ENCODE peak calls at places on chromosomes 2 and 18, in six cellular contexts. V is transverse colon; M is CD8-positive, alpha-beta memory T cell; G is hepatocyte; F is body of pancreas; O is esophagus squamous epithelium. D is an unnamed sample.

GRCh38 chr2:163723881-163724280 is 11.9 kb downstream of the FIGN start:
- DNase-seq in V (no peak), M (no peak), G (no peak), F (no peak), O (no peak), D (no peak)

GRCh38 chr2:10378189-10378588 is 69.9 kb downstream of the ODC1 start:
- DNase-seq in V (peak; percentile 51), M (no peak), G (no peak), F (no peak), O (no peak), D (peak; percentile 28)

GRCh38 chr2:52017836-52018235 is 985.9 kb upstream of the NRXN1 start:
- DNase-seq in V (no peak), M (no peak), G (peak; percentile 23), F (no peak), O (no peak), D (no peak)

GRCh38 chr2:220279372-220279771 is 651.9 kb downstream of the SLC4A3 start:
- DNase-seq in V (no peak), M (no peak), G (no peak), F (no peak), O (no peak), D (no peak)

GRCh38 chr2:1032030-1032429 is 81.4 kb downstream of the SNTG2 start:
- DNase-seq in V (no peak), M (no peak), G (no peak), F (no peak), O (no peak), D (no peak)

GRCh38 chr2:70270323-70270722 is 12.4 kb downstream of the PCYOX1 start:
- DNase-seq in V (no peak), M (no peak), G (no peak), F (no peak), O (no peak), D (no peak)

GRCh38 chr18:62587689-62588088 is 64.9 kb downstream of the ZCCHC2 start:
- DNase-seq in V (no peak), M (no peak), G (no peak), F (no peak), O (no peak), D (no peak)

GRCh38 chr2:54483426-54483825 is 27.3 kb downstream of the SPTBN1 start:
- DNase-seq in V (no peak), M (no peak), G (no peak), F (no peak), O (no peak), D (no peak)

GRCh38 chr2:19362652-19363473 is 4.4 kb upstream of the OSR1 start:
- DNase-seq in V (peak; percentile 84), M (peak; percentile 30), G (peak; percentile 90), F (peak; percentile 79), O (no peak), D (peak; percentile 43)

GRCh38 chr2:232485333-232485756 is 2.3 kb downstream of the ECEL1 start:
- DNase-seq in V (no peak), M (no peak), G (no peak), F (no peak), O (no peak), D (no peak)

GRCh38 chr2:164992818-164993217 is 37.5 kb upstream of the SLC38A11 start:
- DNase-seq in V (peak; percentile 52), M (no peak), G (peak; percentile 91), F (peak; percentile 80), O (no peak), D (peak; percentile 33)

GRCh38 chr2:164739966-164740365 is 101.7 kb downstream of the COBLL1 start:
- DNase-seq in V (no peak), M (no peak), G (no peak), F (no peak), O (no peak), D (no peak)

GRCh38 chr2:67234443-67234842 is 162.7 kb upstream of the ETAA1 start:
- DNase-seq in V (no peak), M (no peak), G (peak; percentile 14), F (peak; percentile 58), O (no peak), D (no peak)

GRCh38 chr2:200471324-200471848 is 38.5 kb downstream of the KCTD18 start:
- DNase-seq in V (peak; percentile 28), M (peak; percentile 19), G (peak; percentile 31), F (no peak), O (no peak), D (peak; percentile 41)

GRCh38 chr2:84881581-84882414 is 914 bp upstream of the TRABD2A start:
- DNase-seq in V (peak; percentile 92), M (peak; percentile 71), G (peak; percentile 85), F (peak; percentile 71), O (peak; percentile 28), D (peak; percentile 85)

GRCh38 chr2:84880645-84881521 is at the start of gene TRABD2A:
- DNase-seq in V (peak; percentile 64), M (no peak), G (peak; percentile 34), F (no peak), O (no peak), D (peak; percentile 74)

GRCh38 chr2:84884396-84884795 is 3.5 kb upstream of the TRABD2A start:
- DNase-seq in V (no peak), M (no peak), G (no peak), F (no peak), O (no peak), D (no peak)

GRCh38 chr2:84882775-84883550 is 2.1 kb upstream of the TRABD2A start:
- DNase-seq in V (no peak), M (no peak), G (no peak), F (no peak), O (no peak), D (no peak)

DNA sequence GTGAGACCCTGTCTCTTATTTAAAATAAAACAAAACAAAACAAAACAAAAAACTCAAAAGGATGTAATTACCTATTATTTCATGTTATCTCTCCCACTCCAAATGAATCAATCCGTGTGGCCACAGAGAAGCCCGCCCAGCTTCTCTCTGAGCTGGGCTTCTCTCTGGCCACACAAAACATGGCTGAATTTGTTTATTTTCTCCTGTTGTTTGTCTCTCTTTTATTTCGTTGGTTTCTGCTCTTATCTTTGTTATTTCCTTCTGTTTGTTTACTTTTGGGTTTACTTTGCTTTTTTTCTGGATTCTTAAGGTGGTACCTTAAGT is 1.5 kb upstream of the TRABD2A start:
- DNase-seq in V (no peak), M (no peak), G (no peak), F (no peak), O (no peak), D (no peak)
- H3K4me3 ChIP-seq in V (peak overlapping the region; percentile 73), M (peak overlapping the region; percentile 68), G (no peak overlapping the region), F (no peak overlapping the region), O (peak overlapping the region; percentile 56), D (peak overlapping the region; percentile 93)

GRCh38 chr2:222361787-222362186 is 62.6 kb upstream of the SGPP2 start:
- DNase-seq in V (no peak), M (no peak), G (no peak), F (no peak), O (no peak), D (no peak)

GRCh38 chr2:222360146-222360545 is 61.3 kb upstream of the PAX3 start:
- DNase-seq in V (no peak), M (no peak), G (no peak), F (no peak), O (no peak), D (no peak)

GRCh38 chr2:222360997-222361396 is 62.2 kb upstream of the PAX3 start:
- DNase-seq in V (no peak), M (no peak), G (no peak), F (no peak), O (no peak), D (no peak)

GRCh38 chr2:222357930-222358329 is 59.1 kb upstream of the PAX3 start:
- DNase-seq in V (no peak), M (no peak), G (no peak), F (no peak), O (no peak), D (no peak)

DNA sequence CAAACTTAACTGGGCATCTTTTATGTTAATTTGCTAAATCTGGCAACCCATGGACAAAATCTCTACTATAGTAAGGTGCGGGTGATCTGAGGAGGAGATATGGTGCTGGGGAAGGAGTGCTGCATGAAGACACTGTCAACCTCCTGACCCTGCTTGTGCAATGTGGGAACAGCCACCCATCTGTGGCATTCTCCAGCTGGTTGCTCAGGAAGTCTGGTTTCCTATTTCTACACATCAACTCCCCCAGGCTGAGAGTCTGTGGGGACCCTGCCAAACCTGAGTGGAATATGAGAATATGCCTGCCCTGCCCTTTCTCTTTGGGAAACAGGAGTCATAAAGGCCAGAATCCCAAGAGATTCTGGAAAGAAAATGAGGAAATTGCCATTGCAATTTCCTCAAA is 60.1 kb upstream of the PAX3 start:
- DNase-seq in V (no peak), M (no peak), G (no peak), F (no peak), O (no peak), D (no peak)
- H3K9me3 ChIP-seq in V (no peaks in the 10 kb centered on the region), M (no peaks in the 10 kb centered on the region), G (no peaks in the 10 kb centered on the region), F (no peaks in the 10 kb centered on the region), O (no peaks in the 10 kb centered on the region), D (no peaks in the 10 kb centered on the region)

DNA sequence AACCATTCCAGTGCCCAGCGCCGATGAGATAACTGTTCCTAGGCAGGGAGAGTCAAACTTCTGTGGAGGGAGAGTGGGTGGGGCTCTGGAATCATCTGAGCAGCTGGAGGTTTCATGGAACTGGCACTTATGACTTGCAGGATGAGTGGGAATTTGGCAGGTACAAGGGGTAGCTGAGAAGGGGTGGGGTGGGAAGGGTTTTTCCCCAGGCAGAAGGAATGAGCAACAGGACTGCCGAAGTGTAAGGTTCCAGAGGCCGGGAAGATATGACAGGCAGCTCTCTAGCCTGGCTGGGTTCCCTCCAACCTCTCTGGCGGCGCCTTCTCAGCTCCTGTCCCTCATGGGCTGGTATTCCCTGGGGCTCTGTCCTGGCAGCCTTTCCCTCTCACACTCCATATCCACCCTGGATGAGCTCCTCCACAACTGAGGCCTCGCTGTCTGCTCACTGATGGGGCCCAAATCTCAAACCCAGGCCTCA is 2.5 kb upstream of the TET3 start:
- DNase-seq in V (peak; percentile 54), M (no peak), G (peak; percentile 46), F (no peak), O (no peak), D (no peak)
- H3K4me1 ChIP-seq in V (peaks cover 71% of the 10 kb centered on the region), M (peaks cover 71% of the 10 kb centered on the region), G (peaks cover 46% of the 10 kb centered on the region), F (peaks cover 59% of the 10 kb centered on the region), O (peaks cover 78% of the 10 kb centered on the region), D (peaks cover 65% of the 10 kb centered on the region)

GRCh38 chr18:38612904-38613303 is 1047.3 kb upstream of the CELF4 start:
- DNase-seq in V (no peak), M (no peak), G (no peak), F (no peak), O (no peak), D (no peak)

GRCh38 chr18:38606841-38607240 is 1041.2 kb upstream of the CELF4 start:
- DNase-seq in V (no peak), M (no peak), G (no peak), F (no peak), O (no peak), D (no peak)

DNA sequence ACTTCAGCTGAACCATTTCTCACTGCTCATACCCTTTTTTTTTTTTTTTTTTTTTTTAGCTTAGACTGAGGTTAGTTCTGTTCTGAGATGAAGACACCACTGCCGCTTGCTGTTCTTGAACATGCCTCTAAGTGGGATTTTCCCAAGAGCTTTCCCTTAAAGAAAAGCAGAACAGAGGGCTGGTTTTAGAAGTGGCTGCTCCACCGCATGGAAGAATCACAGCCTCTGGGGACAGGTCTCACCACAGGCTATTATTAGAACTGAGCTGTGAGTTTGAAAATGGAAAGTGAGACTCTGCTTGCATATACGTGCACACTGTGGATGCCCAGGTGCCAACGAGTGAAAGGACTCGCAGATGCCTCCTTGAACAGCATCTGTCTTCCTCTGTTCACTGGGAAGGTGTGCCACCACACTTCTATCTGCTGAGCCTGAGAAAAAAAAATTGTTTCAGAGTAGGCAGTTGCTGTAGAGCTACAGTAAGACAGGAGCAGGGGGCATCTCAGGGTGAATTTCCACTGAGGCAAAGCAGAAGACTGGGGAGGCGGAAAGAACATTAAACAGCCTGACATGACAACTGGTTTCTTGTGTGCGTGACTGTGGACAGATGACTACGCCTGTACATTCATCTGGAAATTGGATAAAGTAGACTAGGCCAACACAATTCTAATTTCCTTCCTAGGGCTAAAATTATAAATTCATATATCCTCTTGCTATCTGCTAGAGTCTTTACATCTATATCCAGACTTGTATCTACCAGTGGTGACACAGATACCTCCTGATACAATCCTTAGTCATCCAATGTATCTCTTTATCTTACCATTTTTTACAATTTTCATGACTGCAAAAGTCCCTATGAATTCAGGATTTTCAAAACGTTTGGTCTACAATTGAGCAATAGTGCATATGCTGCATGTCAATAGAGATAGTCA is 1045.7 kb upstream of the CELF4 start:
- DNase-seq in V (no peak), M (no peak), G (no peak), F (no peak), O (no peak), D (no peak)
- H3K4me3 ChIP-seq in V (no peak overlapping the region), M (no peak overlapping the region), G (no peak overlapping the region), F (no peak overlapping the region), O (no peak overlapping the region), D (no peak overlapping the region)